ENCODE peak calls at places on chromosomes 7 and 10, in five cellular contexts. Z is NCI-H460, A is fibroblast of lung, U is BJ, G is hepatocyte. S is an unnamed sample.

GRCh38 chr7:11607676-11608075 is 224.3 kb downstream of the THSD7A start:
- DNase-seq in U (no peak), Z (no peak), A (no peak), G (no peak), S (no peak)

GRCh38 chr10:89355373-89355772 is 22.5 kb upstream of the IFIT1B start:
- DNase-seq in G (no peak), U (no peak), A (peak), Z (no peak), S (no peak)

GRCh38 chr7:927031-927671 is 27.3 kb downstream of the ADAP1 start:
- DNase-seq in G (no peak), U (no peak), Z (no peak), A (no peak), S (no peak)

GRCh38 chr10:43703286-43703685 is 54.6 kb upstream of the ZNF32 start:
- DNase-seq in U (no peak), A (no peak), Z (no peak), G (no peak), S (no peak)

GRCh38 chr10:94489976-94490788 is 55.4 kb upstream of the HELLS start:
- DNase-seq in U (no peak), G (no peak), Z (no peak), A (no peak), S (no peak)

GRCh38 chr10:543131-543530 is 146.3 kb downstream of the DIP2C start:
- DNase-seq in G (no peak), U (no peak), A (no peak), Z (no peak), S (no peak)

GRCh38 chr7:28351450-28351849 is 60.9 kb upstream of the CREB5 start:
- DNase-seq in U (no peak), G (no peak), A (no peak), Z (no peak), S (no peak)

GRCh38 chr7:75967055-75967454 is 27.3 kb downstream of the TMEM120A start:
- DNase-seq in G (no peak), A (no peak), Z (no peak), U (no peak), S (no peak)

GRCh38 chr7:122219253-122219865 is 75.3 kb upstream of the AASS start:
- DNase-seq in Z (peak), G (peak), A (no peak), U (no peak), S (no peak)

GRCh38 chr7:139043823-139044812 is 8.3 kb upstream of the ZC3HAV1L start:
- DNase-seq in A (no peak), G (no peak), U (no peak), Z (peak), S (no peak)

GRCh38 chr7:94440460-94441039 is 45.9 kb downstream of the COL1A2 start:
- DNase-seq in U (no peak), Z (no peak), G (peak), A (peak), S (peak)

GRCh38 chr10:129971381-129972144 is 7.5 kb upstream of the EBF3 start:
- DNase-seq in A (peak), U (no peak), G (peak), Z (peak), S (peak)

GRCh38 chr7:37354661-37355131 is 94.0 kb downstream of the ELMO1 start:
- DNase-seq in U (no peak), Z (no peak), A (peak), G (peak), S (no peak)

GRCh38 chr10:34200355-34200901 is 614.7 kb downstream of the PARD3 start:
- DNase-seq in U (no peak), G (no peak), A (no peak), Z (no peak), S (no peak)

GRCh38 chr10:124565565-124566221 is 104.1 kb downstream of the LHPP start:
- DNase-seq in Z (peak), A (no peak), G (no peak), U (no peak), S (peak)

GRCh38 chr10:1116051-1116450 is 59.9 kb downstream of the WDR37 start:
- DNase-seq in U (no peak), A (no peak), Z (no peak), G (no peak), S (no peak)

GRCh38 chr10:24207781-24208611 is 942 bp upstream of the KIAA1217 start:
- DNase-seq in U (no peak), A (peak), Z (no peak), G (peak), S (peak)

GRCh38 chr7:34823650-34824258 is 165.7 kb downstream of the NPSR1 start:
- DNase-seq in U (no peak), A (peak), Z (peak), G (peak), S (peak)

GRCh38 chr10:72509951-72510350 is 115.9 kb downstream of the MICU1 start:
- DNase-seq in Z (no peak), U (no peak), A (no peak), G (no peak), S (no peak)

GRCh38 chr10:68462536-68462935 is 9.2 kb downstream of the DNA2 start:
- DNase-seq in U (no peak), Z (no peak), G (no peak), A (peak), S (no peak)

GRCh38 chr7:48035967-48036478 is 680 bp downstream of the C7orf57 start:
- DNase-seq in A (peak), U (no peak), Z (no peak), G (peak), S (no peak)

GRCh38 chr7:109552017-109552416 is 982.3 kb downstream of the DNAJB9 start:
- DNase-seq in G (no peak), A (no peak), U (no peak), Z (peak), S (no peak)

GRCh38 chr7:65820287-65820950 is 52.5 kb upstream of the VKORC1L1 start:
- DNase-seq in Z (no peak), A (no peak), G (no peak), U (no peak), S (peak)

GRCh38 chr10:132641401-132641800 is 103.8 kb downstream of the INPP5A start:
- DNase-seq in A (no peak), Z (no peak), U (no peak), G (no peak), S (no peak)

GRCh38 chr10:79929409-79929904 is 19.4 kb downstream of the SFTPD start:
- DNase-seq in Z (peak), A (peak), U (no peak), G (peak), S (peak)

GRCh38 chr10:49257159-49257558 is 41.8 kb upstream of the C10orf71 start:
- DNase-seq in Z (no peak), G (no peak), A (no peak), U (no peak), S (no peak)

GRCh38 chr7:371119-371778 is 81.3 kb downstream of the FOXL3 start:
- DNase-seq in G (peak), U (no peak), A (no peak), Z (no peak), S (peak)

GRCh38 chr10:97597778-97598177 is 8.3 kb downstream of the C10orf62 start:
- DNase-seq in G (no peak), A (peak), Z (no peak), U (no peak), S (no peak)

GRCh38 chr10:79312601-79313187 is 34.6 kb upstream of the PPIF start:
- DNase-seq in A (no peak), U (no peak), G (no peak), Z (no peak), S (no peak)

GRCh38 chr10:12214763-12215218 is 18.8 kb downstream of the CDC123 start:
- DNase-seq in U (no peak), Z (peak), A (peak), G (peak), S (no peak)

GRCh38 chr7:111210996-111211395 is 120.1 kb downstream of the LRRN3 start:
- DNase-seq in A (peak), U (peak), Z (no peak), G (no peak), S (no peak)

GRCh38 chr7:124462249-124462648 is 303.3 kb downstream of the GPR37 start:
- DNase-seq in A (peak), G (no peak), U (peak), Z (no peak), S (no peak)

GRCh38 chr10:82497451-82497850 is 622.5 kb downstream of the NRG3 start:
- DNase-seq in G (no peak), A (peak), U (no peak), Z (no peak), S (no peak)

GRCh38 chr7:39757604-39758003 is 134.2 kb downstream of the RALA start:
- DNase-seq in Z (no peak), A (peak), U (no peak), G (no peak), S (no peak)